ENCODE peak calls at places on chromosomes 12 and 14, in ten cellular contexts. Y is glutamatergic neuron, T is GM13977, Z is Peyer's patch, I is IMR-90, D is type B pancreatic cell, B is GM23338, R is mucosa of descending colon, Q is progenitor cell of endocrine pancreas, H is astrocyte of the spinal cord. E is an unnamed sample.

GRCh38 chr12:120640840-120641833 is 711 bp downstream of the CABP1 start:
- DNase-seq in R (peak), I (peak), H (peak), Z (peak), D (peak), T (peak), Y (peak), B (peak), Q (peak), E (peak)

GRCh38 chr14:34322940-34323418 is 139.1 kb downstream of the SPTSSA start:
- DNase-seq in Q (peak), I (peak), Y (peak), H (peak), R (peak), T (peak), D (no peak), Z (peak), B (peak), E (peak)

GRCh38 chr14:99889268-99889667 is 96.1 kb downstream of the EML1 start:
- DNase-seq in D (no peak), R (no peak), I (no peak), B (peak), T (no peak), Z (no peak), H (no peak), Q (no peak), Y (no peak), E (no peak)

GRCh38 chr12:5509557-5509956 is 77.6 kb downstream of the NTF3 start:
- DNase-seq in H (no peak), T (no peak), Y (no peak), Q (no peak), Z (no peak), D (no peak), I (no peak), B (no peak), R (no peak), E (no peak)

GRCh38 chr12:126430921-126431320 is 1365.7 kb downstream of the AACS start:
- DNase-seq in D (no peak), T (no peak), I (no peak), H (no peak), Z (no peak), B (no peak), Y (no peak), Q (no peak), R (no peak), E (no peak)

GRCh38 chr12:121626853-121627623 is 708 bp downstream of the ORAI1 start:
- DNase-seq in T (peak), H (peak), B (peak), I (peak), Z (peak), Q (peak), Y (peak), D (no peak), R (peak), E (peak)

GRCh38 chr14:33081259-33081658 is 142.6 kb downstream of the NPAS3 start:
- DNase-seq in Z (no peak), Y (no peak), R (peak), I (no peak), D (no peak), H (no peak), Q (no peak), B (no peak), T (no peak), E (no peak)

GRCh38 chr14:68987653-68988036 is 8.5 kb upstream of the ACTN1 start:
- DNase-seq in B (peak), D (no peak), I (no peak), Y (no peak), Z (no peak), T (no peak), Q (no peak), R (no peak), H (no peak), E (no peak)

GRCh38 chr14:95889236-95889979 is 12.8 kb downstream of the TUNAR start:
- DNase-seq in D (no peak), T (no peak), H (no peak), Q (no peak), R (no peak), Z (peak), B (no peak), I (no peak), Y (no peak), E (no peak)

GRCh38 chr12:124686001-124686884 is 118.8 kb upstream of the NCOR2 start:
- DNase-seq in I (peak), Q (no peak), B (no peak), D (no peak), R (no peak), Z (no peak), Y (no peak), T (no peak), H (peak), E (no peak)

GRCh38 chr14:33188880-33189279 is 250.2 kb downstream of the NPAS3 start:
- DNase-seq in Q (no peak), I (no peak), B (no peak), R (no peak), Z (no peak), Y (no peak), H (no peak), T (no peak), D (no peak), E (no peak)

GRCh38 chr14:87944987-87945604 is 47.9 kb downstream of the GALC start:
- DNase-seq in T (no peak), R (no peak), D (no peak), Z (no peak), I (peak), Y (no peak), H (peak), Q (no peak), B (peak), E (no peak)
- TF ChIP-seq CTCF in T (peak), R (peak), D (peak), Z (peak), I (peak), Y (peak), H (peak), Q (peak), B (peak), E (peak)

GRCh38 chr14:56752428-56752827 is 57.9 kb downstream of the OTX2 start:
- DNase-seq in H (no peak), R (no peak), D (no peak), Y (no peak), B (no peak), Q (no peak), T (no peak), Z (no peak), I (no peak), E (no peak)

GRCh38 chr14:56754966-56755365 is 55.3 kb downstream of the OTX2 start:
- DNase-seq in H (no peak), T (no peak), I (no peak), Y (no peak), Q (no peak), Z (no peak), R (no peak), B (no peak), D (no peak), E (no peak)

DNA sequence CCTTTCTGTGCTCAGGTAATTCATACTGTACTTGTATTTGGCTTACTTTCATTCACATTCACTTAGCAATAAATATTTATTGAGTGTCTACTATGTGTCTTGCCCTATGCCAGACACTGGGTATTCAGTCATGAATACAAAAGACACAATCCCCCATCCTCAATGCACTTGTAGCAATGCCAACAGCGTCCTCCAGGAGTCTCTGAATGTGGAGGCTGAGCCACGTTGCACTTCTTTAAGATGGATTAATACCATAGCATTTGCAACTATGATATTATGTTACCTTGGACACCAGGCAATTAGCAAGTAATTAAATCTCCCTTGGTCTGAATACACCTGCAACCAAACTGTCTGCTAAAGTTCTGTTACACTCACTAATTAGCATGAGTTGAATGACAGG is 58.8 kb downstream of the OTX2 start:
- DNase-seq in I (no peak), Y (peak), B (peak), Z (no peak), T (no peak), Q (no peak), D (no peak), R (no peak), H (no peak), E (no peak)
- TF ChIP-seq CTCF in I (no peak), Y (peak), B (peak), Z (no peak), T (no peak), Q (peak), D (peak), R (no peak), H (no peak), E (peak)

GRCh38 chr14:105376521-105377440 is 21.6 kb upstream of the TEX22 start:
- DNase-seq in B (peak), H (no peak), R (no peak), Z (no peak), D (no peak), I (no peak), Q (no peak), T (no peak), Y (no peak), E (no peak)

GRCh38 chr14:105375635-105376057 is 22.7 kb upstream of the TEX22 start:
- DNase-seq in I (peak), B (no peak), D (no peak), Z (no peak), H (no peak), Y (no peak), R (no peak), Q (no peak), T (no peak), E (no peak)

GRCh38 chr14:105378873-105379685 is 19.3 kb upstream of the TEX22 start:
- DNase-seq in H (no peak), I (no peak), Y (no peak), R (no peak), Z (no peak), T (no peak), Q (no peak), B (no peak), D (no peak), E (peak)

GRCh38 chr14:105378199-105378598 is 20.1 kb upstream of the TEX22 start:
- DNase-seq in R (no peak), I (no peak), H (no peak), Z (no peak), Q (no peak), T (no peak), B (no peak), Y (no peak), D (no peak), E (no peak)

GRCh38 chr14:105377555-105378182 is 20.7 kb upstream of the TEX22 start:
- DNase-seq in R (no peak), H (no peak), I (no peak), Y (no peak), D (no peak), B (peak), Q (no peak), Z (no peak), T (no peak), E (no peak)
- TF ChIP-seq CTCF in R (no peak), H (peak), I (no peak), Y (no peak), D (no peak), B (peak), Q (peak), Z (no peak), T (no peak), E (no peak)

GRCh38 chr12:107668743-107669142 is 16.9 kb upstream of the PWP1 start:
- DNase-seq in Z (no peak), R (no peak), H (no peak), D (no peak), B (no peak), I (no peak), Y (no peak), Q (no peak), T (no peak), E (no peak)

GRCh38 chr12:107668320-107668719 is 17.3 kb upstream of the PWP1 start:
- DNase-seq in Z (no peak), I (peak), Y (no peak), B (no peak), Q (no peak), R (no peak), D (no peak), H (no peak), T (no peak), E (no peak)

GRCh38 chr12:107669946-107670345 is 15.7 kb upstream of the PWP1 start:
- DNase-seq in I (no peak), Q (no peak), Z (no peak), D (no peak), R (no peak), H (no peak), T (no peak), Y (no peak), B (no peak), E (no peak)

GRCh38 chr12:107667464-107667863 is 18.1 kb upstream of the PWP1 start:
- DNase-seq in Z (no peak), Y (no peak), I (no peak), R (no peak), Q (no peak), D (no peak), H (no peak), T (no peak), B (no peak), E (no peak)

DNA sequence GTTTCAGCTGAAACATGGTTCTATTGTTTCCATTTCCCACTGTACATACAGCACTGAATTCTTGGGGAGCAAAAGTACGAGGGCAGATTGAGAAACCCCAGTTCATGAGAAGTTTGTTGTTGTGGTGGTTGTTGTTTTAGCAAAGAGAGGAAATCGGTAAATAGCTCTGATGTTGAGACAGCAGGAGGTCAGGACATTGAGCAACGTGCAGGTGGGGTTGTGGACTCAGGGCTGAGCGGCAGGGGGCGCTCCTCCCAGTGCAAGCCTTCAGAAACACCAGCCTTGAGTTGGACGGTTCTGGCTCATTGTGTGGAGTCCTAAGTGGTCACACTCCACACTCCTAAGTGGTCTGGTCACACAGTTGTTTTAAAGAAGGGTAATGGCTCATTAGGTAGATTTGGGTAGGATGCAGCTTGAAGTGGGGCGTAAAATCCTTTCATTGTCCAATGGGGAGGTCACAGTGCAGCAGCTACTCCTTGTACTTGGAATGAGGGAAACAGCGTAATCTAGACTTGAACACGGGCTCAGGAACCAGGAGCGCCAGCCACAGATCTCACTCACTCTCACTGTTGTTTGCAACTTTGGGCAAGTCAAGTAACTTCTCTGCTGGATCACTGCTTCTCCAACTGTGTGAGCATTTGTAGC is 14.5 kb upstream of the PWP1 start:
- DNase-seq in Q (peak), R (peak), B (peak), T (peak), H (no peak), Y (peak), D (no peak), Z (no peak), I (peak), E (peak)
- TF ChIP-seq CTCF in Q (peak), R (peak), B (peak), T (peak), H (peak), Y (peak), D (peak), Z (peak), I (peak), E (peak)

DNA sequence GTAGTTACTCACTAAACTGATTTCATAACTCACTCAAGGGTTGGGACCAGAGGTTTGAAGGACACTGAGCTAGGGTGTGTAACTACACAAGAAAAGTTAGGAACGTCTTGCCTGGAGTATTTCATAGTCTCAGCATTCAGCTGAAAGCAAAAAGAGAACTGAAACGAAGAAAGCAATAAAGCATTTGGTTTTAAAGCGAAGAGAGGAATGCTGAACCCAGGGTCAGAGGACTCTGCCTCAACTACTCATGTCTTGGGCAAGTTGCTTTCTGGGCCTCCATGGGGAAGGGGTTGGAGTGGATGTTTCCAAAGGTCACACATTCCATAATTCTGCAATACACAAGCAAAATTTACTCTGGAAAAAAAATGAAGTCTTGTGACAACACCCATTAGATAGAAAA is 1.4 kb downstream of the GNS start:
- DNase-seq in Y (no peak), R (no peak), H (no peak), T (no peak), B (no peak), Z (no peak), D (no peak), I (no peak), Q (no peak), E (no peak)
- TF ChIP-seq CTCF in Y (no peak), R (no peak), H (no peak), T (no peak), B (no peak), Z (no peak), D (no peak), I (no peak), Q (no peak), E (no peak)

GRCh38 chr12:26631846-26632245 is 201.1 kb downstream of the ITPR2 start:
- DNase-seq in Z (no peak), I (peak), T (no peak), D (no peak), Q (no peak), Y (no peak), B (no peak), R (no peak), H (peak), E (no peak)

GRCh38 chr12:26632746-26633145 is 200.2 kb downstream of the ITPR2 start:
- DNase-seq in T (no peak), R (no peak), B (no peak), I (no peak), Z (no peak), Q (no peak), H (no peak), Y (no peak), D (no peak), E (no peak)

GRCh38 chr12:26629864-26630263 is 203.1 kb downstream of the ITPR2 start:
- DNase-seq in D (no peak), Y (no peak), I (peak), Z (no peak), Q (no peak), B (no peak), T (no peak), R (no peak), H (peak), E (no peak)

GRCh38 chr12:26628234-26628633 is 204.8 kb downstream of the ITPR2 start:
- DNase-seq in Z (no peak), T (no peak), H (no peak), R (no peak), Y (no peak), D (no peak), B (no peak), I (peak), Q (no peak), E (no peak)

DNA sequence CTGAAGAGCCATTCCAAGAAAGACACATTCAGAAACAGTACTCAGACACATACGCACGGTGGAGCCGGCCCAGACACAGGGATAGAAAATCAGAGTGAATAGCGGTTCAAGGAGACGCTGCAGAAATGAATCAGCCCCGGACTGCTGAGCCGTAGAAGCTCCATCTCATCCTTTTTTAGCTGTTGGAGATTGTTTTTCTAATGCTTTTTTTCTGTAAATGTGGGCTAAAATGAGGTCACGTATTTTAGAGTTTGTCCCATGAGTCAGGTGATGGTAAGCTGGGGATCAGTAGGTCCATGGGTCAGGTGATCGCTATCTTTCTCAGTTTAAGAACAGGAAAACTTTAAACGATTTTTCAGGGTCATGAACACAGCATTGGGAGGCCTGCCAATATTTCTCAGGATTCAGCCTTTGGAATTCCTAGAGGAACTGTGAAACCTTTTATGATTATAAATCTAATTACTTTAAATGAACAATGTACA is 202.4 kb downstream of the ITPR2 start:
- DNase-seq in R (no peak), B (no peak), Q (no peak), Z (no peak), I (peak), Y (no peak), T (no peak), H (peak), D (no peak), E (no peak)
- TF ChIP-seq CTCF in R (no peak), B (no peak), Q (no peak), Z (no peak), I (no peak), Y (no peak), T (no peak), H (no peak), D (no peak), E (no peak)

GRCh38 chr12:15276088-15276698 is 46.1 kb upstream of the PTPRO start:
- DNase-seq in Z (no peak), T (no peak), B (peak), I (peak), Q (no peak), R (peak), Y (no peak), H (peak), D (no peak), E (peak)
- TF ChIP-seq CTCF in Z (peak), T (peak), B (peak), I (peak), Q (peak), R (peak), Y (peak), H (peak), D (peak), E (peak)

GRCh38 chr12:128069359-128069997 is 197.5 kb upstream of the TMEM132C start:
- DNase-seq in Z (no peak), I (peak), Y (peak), T (peak), Q (peak), H (peak), R (peak), B (peak), D (no peak), E (peak)
- TF ChIP-seq CTCF in Z (peak), I (peak), Y (peak), T (peak), Q (peak), H (peak), R (peak), B (peak), D (peak), E (peak)

GRCh38 chr14:103523583-103523969 is 946 bp upstream of the CKB start:
- DNase-seq in I (no peak), Q (no peak), H (no peak), D (no peak), T (no peak), Z (no peak), R (no peak), Y (no peak), B (peak), E (no peak)

GRCh38 chr14:103522649-103523582 is at the start of gene CKB:
- DNase-seq in I (peak), B (peak), Z (no peak), R (peak), Y (peak), D (peak), Q (peak), H (no peak), T (peak), E (peak)

GRCh38 chr14:103526247-103526913 is 2.6 kb upstream of the TRMT61A start:
- DNase-seq in D (no peak), Q (no peak), H (no peak), T (no peak), B (no peak), I (no peak), Y (no peak), Z (no peak), R (no peak), E (no peak)

GRCh38 chr14:103522028-103522581 is 525 bp downstream of the CKB start:
- DNase-seq in I (no peak), Q (no peak), D (peak), B (peak), Y (peak), Z (no peak), R (no peak), H (no peak), T (peak), E (peak)

DNA sequence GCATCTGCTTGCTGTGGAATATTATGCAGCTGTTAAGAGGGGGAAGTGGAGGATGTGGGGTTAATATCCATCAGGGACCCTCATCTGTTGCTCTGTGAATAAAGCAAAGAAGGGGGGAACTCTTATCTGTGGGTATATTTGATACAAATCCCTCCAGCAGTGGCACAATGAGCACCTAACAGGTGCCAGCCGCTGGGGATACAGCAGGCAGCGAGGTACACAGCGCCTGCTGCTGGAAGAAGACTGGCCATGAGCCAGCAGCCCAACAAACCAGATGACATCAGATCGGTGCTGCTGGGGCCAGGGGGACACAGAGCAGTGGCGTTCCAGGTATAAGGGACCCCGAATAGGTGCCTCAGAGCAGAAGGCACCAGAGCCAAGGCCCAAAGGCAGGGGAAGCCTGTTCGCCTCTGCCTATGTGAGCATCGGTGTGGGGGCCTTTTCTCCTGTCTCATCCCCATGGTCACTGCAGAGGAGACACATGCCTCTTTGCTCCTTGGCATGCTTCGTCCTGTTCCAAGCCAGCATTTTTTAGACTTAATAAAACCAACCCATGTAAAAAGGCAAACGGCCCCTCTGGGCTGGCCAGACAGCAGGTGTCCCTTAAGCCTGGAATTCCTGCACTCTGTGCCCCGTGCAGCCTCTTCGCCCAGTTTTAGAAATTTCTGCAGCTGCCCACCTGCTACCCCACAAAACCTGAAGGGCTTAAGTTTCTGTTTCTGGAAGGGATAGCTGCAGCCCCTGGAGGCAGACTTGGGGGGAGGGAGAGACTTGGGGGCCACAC is 1.6 kb upstream of the CKB start:
- DNase-seq in Q (no peak), T (no peak), I (no peak), R (no peak), B (no peak), Y (no peak), H (no peak), Z (no peak), D (no peak), E (no peak)
- TF ChIP-seq CTCF in Q (peak), T (no peak), I (no peak), R (no peak), B (peak), Y (no peak), H (no peak), Z (no peak), D (no peak), E (no peak)